ENCODE peak calls at places on chromosomes 11 and 22, in nine cellular contexts. H is mucosa of descending colon, W is spleen, A is fibroblast of pulmonary artery, K is adrenal gland, D is A549, Y is dorsolateral prefrontal cortex, N is foreskin fibroblast, Z is fibroblast of the aortic adventitia. B is an unnamed sample.

GRCh38 chr11:17141156-17141555 is 63.7 kb upstream of the RPS13 start:
- DNase-seq in H (no peak), W (no peak), A (no peak), K (no peak), D (no peak), Y (no peak), N (no peak), Z (no peak), B (no peak)

GRCh38 chr11:69400769-69401590 is 80.5 kb upstream of the LINC01488 start:
- DNase-seq in H (no peak), W (peak; percentile 57), A (no peak), K (no peak), D (no peak), Y (no peak), N (no peak), Z (no peak), B (no peak)

GRCh38 chr11:119791047-119791446 is 62.0 kb upstream of the NECTIN1 start:
- DNase-seq in H (no peak), W (peak; percentile 64), A (no peak), K (no peak), D (no peak), Y (peak; percentile 33), N (no peak), Z (no peak), B (no peak)

GRCh38 chr11:128714121-128714520 is 20.2 kb downstream of the FLI1 start:
- DNase-seq in H (no peak), W (no peak), A (no peak), K (no peak), D (no peak), Y (no peak), N (no peak), Z (no peak), B (no peak)

GRCh38 chr11:18731949-18732821 is 6.2 kb upstream of the IGSF22 start:
- DNase-seq in H (peak; percentile 77), W (no peak), A (peak; percentile 59), K (peak; percentile 54), D (peak; percentile 84), Y (no peak), N (peak; percentile 21), Z (peak; percentile 53), B (peak; percentile 77)

GRCh38 chr11:105632316-105632715 is 22.4 kb downstream of the GRIA4 start:
- DNase-seq in H (no peak), W (no peak), A (no peak), K (no peak), D (no peak), Y (no peak), N (no peak), Z (no peak), B (no peak)

GRCh38 chr11:120121914-120122473 is 15.9 kb downstream of the TRIM29 start:
- DNase-seq in H (no peak), W (no peak), A (no peak), K (no peak), D (no peak), Y (no peak), N (no peak), Z (no peak), B (no peak)

GRCh38 chr11:100837294-100837693 is 150.2 kb downstream of the ARHGAP42 start:
- DNase-seq in H (no peak), W (no peak), A (no peak), K (no peak), D (no peak), Y (no peak), N (no peak), Z (no peak), B (no peak)

GRCh38 chr11:84894666-84895065 is 732.5 kb downstream of the DLG2 start:
- DNase-seq in H (no peak), W (no peak), A (no peak), K (no peak), D (no peak), Y (no peak), N (no peak), Z (no peak), B (no peak)

GRCh38 chr11:75654314-75654713 is 14.5 kb downstream of the MAP6 start:
- DNase-seq in H (no peak), W (no peak), A (peak; percentile 27), K (no peak), D (no peak), Y (no peak), N (no peak), Z (peak; percentile 45), B (no peak)

GRCh38 chr11:538431-539051 is 1.2 kb downstream of the LRRC56 start:
- DNase-seq in H (no peak), W (peak; percentile 76), A (no peak), K (peak; percentile 16), D (no peak), Y (no peak), N (no peak), Z (no peak), B (no peak)

GRCh38 chr11:111354601-111354891 is 24.5 kb downstream of the POU2AF1 start:
- DNase-seq in H (no peak), W (no peak), A (no peak), K (no peak), D (no peak), Y (no peak), N (no peak), Z (no peak), B (no peak)

GRCh38 chr11:73391665-73392064 is 15.5 kb downstream of the RELT start:
- DNase-seq in H (no peak), W (no peak), A (no peak), K (no peak), D (no peak), Y (no peak), N (no peak), Z (no peak), B (no peak)

GRCh38 chr11:86151188-86152005 is 82.5 kb upstream of the PICALM start:
- DNase-seq in H (no peak), W (no peak), A (no peak), K (no peak), D (no peak), Y (peak; percentile 59), N (no peak), Z (peak; percentile 55), B (no peak)

GRCh38 chr11:32310218-32310601 is 125.1 kb downstream of the WT1 start:
- DNase-seq in H (no peak), W (no peak), A (no peak), K (no peak), D (no peak), Y (no peak), N (no peak), Z (peak; percentile 41), B (no peak)

GRCh38 chr11:96123301-96123700 is 199.4 kb upstream of the MTMR2 start:
- DNase-seq in H (no peak), W (no peak), A (no peak), K (no peak), D (no peak), Y (no peak), N (no peak), Z (no peak), B (no peak)

GRCh38 chr11:2138075-2138435 is 1.1 kb downstream of the IGF2 start:
- DNase-seq in H (no peak), W (no peak), A (no peak), K (no peak), D (no peak), Y (no peak), N (no peak), Z (no peak), B (no peak)

GRCh38 chr11:3969613-3970012 is 114.1 kb downstream of the STIM1 start:
- DNase-seq in H (no peak), W (no peak), A (no peak), K (no peak), D (no peak), Y (no peak), N (no peak), Z (no peak), B (no peak)

GRCh38 chr11:129215506-129216245 is 23.6 kb upstream of the ARHGAP32 start:
- DNase-seq in H (no peak), W (no peak), A (no peak), K (no peak), D (no peak), Y (no peak), N (no peak), Z (no peak), B (no peak)

GRCh38 chr11:44977493-44977984 is 26.9 kb upstream of the TP53I11 start:
- DNase-seq in H (peak; percentile 67), W (no peak), A (peak; percentile 35), K (no peak), D (peak; percentile 34), Y (no peak), N (no peak), Z (no peak), B (peak; percentile 51)
- TF ChIP-seq CTCF in H (no peak), W (peak; percentile 12), A (peak; percentile 31), K (no peak), D (peak; percentile 29), Y (no peak), N (peak; percentile 22), Z (no peak), B (peak; percentile 12)

GRCh38 chr11:11635456-11635855 is 13.7 kb upstream of the GALNT18 start:
- DNase-seq in H (no peak), W (no peak), A (no peak), K (no peak), D (no peak), Y (no peak), N (no peak), Z (no peak), B (no peak)
- TF ChIP-seq CTCF in H (no peak), W (no peak), A (no peak), K (no peak), D (no peak), Y (no peak), N (no peak), Z (no peak), B (no peak)

GRCh38 chr22:19488884-19489843 is 9.4 kb downstream of the CDC45 start:
- DNase-seq in H (peak; percentile 28), W (no peak), A (peak; percentile 47), K (no peak), D (no peak), Y (no peak), N (no peak), Z (peak; percentile 54), B (no peak)
- TF ChIP-seq CTCF in H (no peak), W (no peak), A (peak; percentile 29), K (no peak), D (no peak), Y (peak; percentile 17), N (no peak), Z (peak; percentile 7), B (no peak)

GRCh38 chr11:65476632-65477270 is 22.1 kb upstream of the MALAT1 start:
- DNase-seq in H (peak; percentile 87), W (no peak), A (no peak), K (no peak), D (no peak), Y (peak; percentile 16), N (peak; percentile 55), Z (peak; percentile 69), B (no peak)

GRCh38 chr11:65482306-65482850 is 16.5 kb upstream of the MALAT1 start:
- DNase-seq in H (no peak), W (no peak), A (no peak), K (no peak), D (no peak), Y (no peak), N (no peak), Z (no peak), B (no peak)

GRCh38 chr11:65478411-65479183 is 20.2 kb upstream of the MALAT1 start:
- DNase-seq in H (peak; percentile 59), W (peak; percentile 82), A (peak; percentile 69), K (peak; percentile 66), D (no peak), Y (peak; percentile 52), N (peak; percentile 41), Z (peak; percentile 70), B (no peak)

GRCh38 chr11:65477271-65478029 is 21.4 kb upstream of the MALAT1 start:
- DNase-seq in H (peak; percentile 97), W (peak; percentile 99), A (peak; percentile 93), K (peak; percentile 97), D (peak; percentile 94), Y (peak; percentile 95), N (peak; percentile 96), Z (peak; percentile 92), B (peak; percentile 95)

GRCh38 chr11:65479184-65480145 is 19.4 kb upstream of the MALAT1 start:
- DNase-seq in H (peak; percentile 74), W (no peak), A (peak; percentile 94), K (no peak), D (peak; percentile 56), Y (no peak), N (peak; percentile 81), Z (peak; percentile 99), B (no peak)
- TF ChIP-seq CTCF in H (no peak), W (no peak), A (peak; percentile 50), K (no peak), D (peak; percentile 57), Y (peak; percentile 60), N (peak; percentile 34), Z (peak; percentile 61), B (peak; percentile 26)

B was measured in D721Med.